ENCODE peak calls at places on chromosomes 4 and X, in six cellular contexts. U, L, C, T, P and W are unnamed samples.

GRCh38 chrX:32408389-32408788 is 803.0 kb downstream of the DMD start:
- DNase-seq in U (no peak), L (no peak), C (no peak), T (no peak), P (peak; percentile 4), W (peak; percentile 20)

GRCh38 chr4:100063355-100063754 is 113.3 kb upstream of the H2AZ1 start:
- DNase-seq in U (no peak), L (no peak), C (no peak), T (no peak), P (peak; percentile 18), W (no peak)

GRCh38 chr4:76546282-76547166 is 111.5 kb downstream of the SHROOM3 start:
- DNase-seq in U (no peak), L (no peak), C (no peak), T (peak; percentile 90), P (no peak), W (no peak)

GRCh38 chrX:132956421-132957210 is 1.8 kb downstream of the HS6ST2 start:
- DNase-seq in U (no peak), L (no peak), C (peak; percentile 55), T (no peak), P (peak; percentile 5), W (no peak)

GRCh38 chr4:150181536-150181935 is 103.3 kb downstream of the DCLK2 start:
- DNase-seq in U (no peak), L (no peak), C (no peak), T (peak; percentile 68), P (no peak), W (no peak)

GRCh38 chr4:176778491-176778890 is 14.2 kb downstream of the VEGFC start:
- DNase-seq in U (no peak), L (no peak), C (no peak), T (peak; percentile 64), P (peak; percentile 55), W (no peak)

GRCh38 chrX:69919749-69920148 is 130.0 kb downstream of the AWAT2 start:
- DNase-seq in U (no peak), L (no peak), C (no peak), T (no peak), P (no peak), W (no peak)

GRCh38 chr4:80307774-80308465 is 27.6 kb upstream of the CFAP299 start:
- DNase-seq in U (no peak), L (no peak), C (no peak), T (no peak), P (no peak), W (no peak)

GRCh38 chrX:20514358-20514757 is 247.6 kb upstream of the RPS6KA3 start:
- DNase-seq in U (peak; percentile 58), L (no peak), C (no peak), T (peak; percentile 65), P (peak; percentile 60), W (peak; percentile 46)

GRCh38 chr4:38610844-38611550 is 53.0 kb upstream of the KLF3 start:
- DNase-seq in U (no peak), L (no peak), C (no peak), T (no peak), P (no peak), W (no peak)

GRCh38 chrX:16466640-16467432 is 183.1 kb upstream of the S100G start:
- DNase-seq in U (no peak), L (no peak), C (no peak), T (no peak), P (no peak), W (no peak)
- H3K4me3 ChIP-seq in U (no peak overlapping the region), L (no peak overlapping the region), C (no peak overlapping the region), T (no peak overlapping the region), P (no peak overlapping the region), W (no peak overlapping the region)

GRCh38 chr4:39932776-39933402 is 44.8 kb downstream of the PDS5A start:
- DNase-seq in U (no peak), L (no peak), C (no peak), T (no peak), P (no peak), W (no peak)

GRCh38 chr4:39933689-39934590 is 43.8 kb downstream of the PDS5A start:
- DNase-seq in U (no peak), L (no peak), C (no peak), T (peak; percentile 51), P (no peak), W (no peak)

GRCh38 chr4:39936565-39937418 is 40.9 kb downstream of the PDS5A start:
- DNase-seq in U (no peak), L (no peak), C (no peak), T (no peak), P (no peak), W (no peak)

GRCh38 chr4:39928538-39928937 is 49.2 kb downstream of the PDS5A start:
- DNase-seq in U (no peak), L (no peak), C (no peak), T (no peak), P (no peak), W (no peak)

GRCh38 chr4:39931441-39931901 is 46.2 kb downstream of the PDS5A start:
- DNase-seq in U (no peak), L (no peak), C (no peak), T (no peak), P (no peak), W (no peak)
- TF ChIP-seq MAX in U (no peak), L (no peak), C (no peak), T (no peak), P (no peak), W (no peak)

DNA sequence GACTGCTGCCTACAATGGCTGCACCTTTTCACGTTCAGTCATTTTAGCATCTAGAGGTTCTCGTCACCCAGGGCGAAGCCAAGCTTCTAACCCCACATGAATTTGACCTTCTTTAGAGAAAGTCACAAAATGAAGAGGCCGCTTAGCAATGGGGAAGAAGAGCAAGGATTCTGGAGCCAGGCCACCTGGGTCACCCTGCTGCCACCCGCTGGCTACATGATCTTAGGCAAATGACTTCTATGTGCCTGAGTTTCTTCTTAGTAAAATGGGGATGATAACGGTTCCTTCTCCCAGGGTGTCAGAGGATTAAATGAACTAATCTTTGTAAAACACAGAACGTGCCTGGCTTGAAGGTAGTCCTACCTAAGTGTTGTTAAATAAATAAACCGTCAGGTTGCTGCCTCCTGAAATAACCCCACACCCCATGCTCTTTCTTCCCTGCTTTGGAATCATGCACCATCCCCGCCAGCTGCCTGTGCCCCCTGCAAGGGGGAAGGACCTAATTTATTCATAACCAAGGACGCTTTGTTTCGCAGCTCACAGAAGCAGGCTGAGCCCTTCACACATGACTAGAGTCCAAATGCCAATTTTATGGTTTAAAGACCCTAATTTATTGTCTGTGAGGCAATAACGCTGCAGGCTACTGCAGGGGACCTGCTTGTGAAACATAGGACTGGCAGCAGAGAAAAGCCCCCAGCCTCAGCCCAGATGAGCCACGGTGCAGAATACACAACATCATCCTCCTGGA is 28.6 kb upstream of the NSG1 start:
- DNase-seq in U (no peak), L (no peak), C (no peak), T (no peak), P (no peak), W (no peak)
- TF ChIP-seq CTCF in U (no peak), L (no peak), C (no peak), T (no peak), P (no peak), W (no peak)

GRCh38 chr4:54109226-54110018 is 9.5 kb downstream of the GSX2 start:
- DNase-seq in U (no peak), L (no peak), C (peak; percentile 60), T (no peak), P (no peak), W (no peak)
- H3K4me3 ChIP-seq in U (no peak overlapping the region), L (no peak overlapping the region), C (peak overlapping the region; percentile 23), T (no peak overlapping the region), P (no peak overlapping the region), W (no peak overlapping the region)

GRCh38 chrX:31392541-31392940 is 320.7 kb upstream of the FTHL17 start:
- DNase-seq in U (no peak), L (no peak), C (no peak), T (no peak), P (no peak), W (no peak)

DNA sequence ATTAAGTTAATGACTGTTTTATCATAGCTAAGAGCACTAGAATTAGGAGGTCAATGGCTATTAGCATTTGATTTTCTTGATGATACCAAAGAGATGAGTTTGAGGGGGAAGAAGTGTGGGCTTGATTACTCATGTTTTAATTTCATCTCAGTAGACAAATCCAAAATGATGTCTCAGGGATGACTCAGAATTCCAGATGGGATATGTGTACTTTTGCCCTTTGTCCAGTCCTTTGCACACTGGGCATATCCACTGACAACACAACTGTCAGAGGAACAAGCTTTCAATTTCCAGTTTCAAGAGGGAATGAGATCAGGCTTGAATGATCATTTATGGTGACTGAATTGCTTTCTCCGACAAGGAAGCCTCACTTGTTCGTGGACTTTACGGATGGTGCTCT is 325.3 kb upstream of the FTHL17 start:
- DNase-seq in U (no peak), L (no peak), C (no peak), T (no peak), P (no peak), W (no peak)
- TF ChIP-seq MAX in U (no peak), L (no peak), C (no peak), T (no peak), P (no peak), W (no peak)

DNA sequence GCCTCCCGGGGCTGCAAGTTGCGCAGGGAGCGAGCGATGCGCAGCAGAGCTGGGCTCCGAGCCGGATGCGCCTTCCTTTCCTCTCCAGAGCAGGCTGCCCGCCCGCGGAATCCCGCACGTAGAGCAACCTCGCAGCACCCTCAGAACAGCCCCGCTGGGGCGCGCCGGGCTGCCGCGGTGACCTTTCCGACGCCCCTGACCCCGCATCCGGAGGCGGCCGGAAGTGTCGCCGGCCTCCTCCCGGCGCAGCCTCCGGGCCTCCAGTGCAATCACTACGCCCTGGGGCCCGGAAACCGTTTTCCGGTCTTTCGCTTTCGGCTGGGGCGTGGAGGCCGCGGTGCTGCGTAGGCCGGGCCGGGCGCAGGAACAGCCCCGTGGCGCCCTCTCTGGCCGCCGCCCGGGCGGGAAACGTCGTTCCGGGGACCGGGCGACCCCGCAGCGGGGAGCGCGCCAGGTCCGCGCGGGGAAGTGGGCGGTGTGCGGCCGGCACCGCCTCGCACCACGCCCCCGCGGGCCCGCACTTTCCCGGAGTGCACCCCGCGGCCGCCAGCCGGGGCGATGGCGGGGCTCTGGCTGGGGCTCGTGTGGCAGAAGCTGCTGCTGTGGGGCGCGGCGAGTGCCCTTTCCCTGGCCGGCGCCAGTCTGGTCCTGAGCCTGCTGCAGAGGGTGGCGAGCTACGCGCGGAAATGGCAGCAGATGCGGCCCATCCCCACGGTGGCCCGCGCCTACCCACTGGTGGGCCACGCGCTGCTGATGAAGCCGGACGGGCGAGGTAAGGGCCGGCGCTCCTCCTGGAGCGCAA is at the start of gene CYP4V2:
- DNase-seq in U (peak; percentile 51), L (peak; percentile 82), C (peak; percentile 83), T (peak; percentile 28), P (peak; percentile 67), W (peak; percentile 89)
- TF ChIP-seq CTCF in U (peak; percentile 24), L (peak; percentile 52), C (peak; percentile 30), T (peak; percentile 24), P (peak; percentile 30), W (no peak)